ENCODE peak calls at places on chromosomes 11 and 22, in six cellular contexts. J, U, S, Y, E and X are unnamed samples.
A peak's percentile ranks its signal among the peaks of the same experiment; 100 is the strongest.

GRCh38 chr11:83610996-83611395 is 324.8 kb upstream of the CCDC90B start:
- DNase-seq in J (no peak), U (no peak), S (no peak), Y (no peak), E (no peak), X (no peak)

GRCh38 chr11:32451808-32452207 is 16.5 kb upstream of the WT1 start:
- DNase-seq in J (no peak), U (no peak), S (no peak), Y (no peak), E (no peak), X (no peak)

GRCh38 chr11:90798769-90799168 is 575.9 kb upstream of the CHORDC1 start:
- DNase-seq in J (no peak), U (no peak), S (no peak), Y (no peak), E (no peak), X (no peak)

GRCh38 chr11:369336-370018 is at the start of gene B4GALNT4:
- DNase-seq in J (no peak), U (no peak), S (no peak), Y (no peak), E (no peak), X (peak; percentile 78)

GRCh38 chr11:86926975-86927374 is 28.2 kb downstream of the FZD4 start:
- DNase-seq in J (no peak), U (no peak), S (no peak), Y (no peak), E (no peak), X (no peak)

GRCh38 chr11:87871071-87871470 is 304.2 kb downstream of the RAB38 start:
- DNase-seq in J (no peak), U (no peak), S (no peak), Y (no peak), E (no peak), X (no peak)

GRCh38 chr11:36622431-36623136 is 24.5 kb upstream of the RAG2 start:
- DNase-seq in J (no peak), U (no peak), S (no peak), Y (no peak), E (no peak), X (no peak)

GRCh38 chr11:86015699-86016098 is 53.2 kb downstream of the PICALM start:
- DNase-seq in J (no peak), U (no peak), S (no peak), Y (no peak), E (no peak), X (no peak)

GRCh38 chr11:68215524-68216170 is 2.6 kb upstream of the KMT5B start:
- DNase-seq in J (no peak), U (no peak), S (no peak), Y (no peak), E (no peak), X (no peak)

GRCh38 chr11:11842426-11843008 is 745 bp downstream of the USP47 start:
- DNase-seq in J (peak; percentile 75), U (peak; percentile 47), S (no peak), Y (no peak), E (no peak), X (peak; percentile 50)

GRCh38 chr22:32313532-32313931 is 44.1 kb upstream of the RFPL3 start:
- DNase-seq in J (no peak), U (no peak), S (no peak), Y (no peak), E (no peak), X (no peak)

GRCh38 chr11:72234920-72235319 is 9.1 kb downstream of the PHOX2A start:
- DNase-seq in J (peak; percentile 42), U (no peak), S (peak; percentile 61), Y (no peak), E (no peak), X (no peak)

GRCh38 chr11:96338910-96339703 is 3.9 kb downstream of the MAML2 start:
- DNase-seq in J (peak; percentile 62), U (peak; percentile 75), S (peak; percentile 67), Y (no peak), E (peak; percentile 35), X (peak; percentile 40)

GRCh38 chr22:44609589-44609988 is 92.4 kb upstream of the PRR5 start:
- DNase-seq in J (no peak), U (no peak), S (no peak), Y (no peak), E (no peak), X (no peak)

GRCh38 chr11:114079406-114080072 is 20.0 kb downstream of the ZBTB16 start:
- DNase-seq in J (no peak), U (no peak), S (no peak), Y (no peak), E (no peak), X (no peak)

GRCh38 chr11:104594228-104594958 is 303.9 kb downstream of the CASP12 start:
- DNase-seq in J (no peak), U (no peak), S (no peak), Y (no peak), E (no peak), X (no peak)

GRCh38 chr11:125370561-125371389 is 125.3 kb downstream of the FEZ1 start:
- DNase-seq in J (no peak), U (no peak), S (peak; percentile 49), Y (no peak), E (no peak), X (no peak)

GRCh38 chr11:117459121-117459978 is 131.7 kb downstream of the CEP164 start:
- DNase-seq in J (no peak), U (no peak), S (peak; percentile 58), Y (no peak), E (no peak), X (no peak)

GRCh38 chr11:24386551-24387404 is 110.1 kb upstream of the LUZP2 start:
- DNase-seq in J (no peak), U (no peak), S (no peak), Y (no peak), E (no peak), X (no peak)

GRCh38 chr22:40819741-40820140 is 595 bp upstream of the SLC25A17 start:
- DNase-seq in J (no peak), U (no peak), S (no peak), Y (no peak), E (no peak), X (no peak)
- H3K27ac ChIP-seq in J (no peak overlapping the region), U (peak overlapping the region; percentile 54), S (peak overlapping the region; percentile 69), Y (peak overlapping the region; percentile 85), E (peak overlapping the region; percentile 48), X (peak overlapping the region; percentile 69)

DNA sequence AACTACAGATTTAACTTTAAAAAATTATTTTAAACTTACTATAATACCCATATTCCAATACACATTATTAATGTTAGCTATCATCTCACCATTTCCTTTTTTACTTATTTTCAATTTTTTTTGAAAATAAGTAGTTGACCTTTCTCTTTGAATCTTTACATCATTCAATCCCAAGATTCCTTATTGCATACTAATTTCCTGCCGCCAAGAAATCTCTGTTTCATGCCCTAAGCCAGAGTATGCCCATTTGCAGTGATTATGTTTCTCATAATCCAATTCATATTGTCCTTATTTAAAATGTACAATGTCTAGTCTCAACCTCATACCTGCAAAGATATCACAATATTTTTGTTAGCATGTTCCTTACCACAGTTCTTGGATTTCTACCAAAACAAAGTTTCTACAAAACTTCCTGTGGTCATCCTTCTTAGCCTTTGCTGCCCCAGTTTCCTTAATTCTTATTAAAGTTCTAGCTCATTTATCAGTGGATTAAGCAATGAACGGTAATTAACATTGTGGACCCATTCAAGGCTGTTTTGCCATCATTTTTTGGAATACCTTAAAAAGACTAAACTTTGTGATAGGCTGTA is 75.3 kb downstream of the CD44 start:
- DNase-seq in J (no peak), U (no peak), S (no peak), Y (no peak), E (no peak), X (no peak)
- H3K27ac ChIP-seq in J (no peak overlapping the region), U (no peak overlapping the region), S (peak overlapping the region; percentile 19), Y (no peak overlapping the region), E (no peak overlapping the region), X (no peak overlapping the region)

GRCh38 chr11:7965386-7965785 is at the start of gene NLRP10:
- DNase-seq in J (no peak), U (no peak), S (no peak), Y (no peak), E (no peak), X (no peak)

GRCh38 chr11:7967097-7967496 is 1.9 kb upstream of the NLRP10 start:
- DNase-seq in J (no peak), U (no peak), S (no peak), Y (no peak), E (no peak), X (no peak)

GRCh38 chr11:7967826-7968225 is 2.6 kb upstream of the NLRP10 start:
- DNase-seq in J (no peak), U (no peak), S (no peak), Y (no peak), E (no peak), X (no peak)

GRCh38 chr11:7964261-7964660 is 986 bp downstream of the NLRP10 start:
- DNase-seq in J (no peak), U (no peak), S (no peak), Y (no peak), E (no peak), X (no peak)

GRCh38 chr11:7964873-7965272 is 374 bp downstream of the NLRP10 start:
- DNase-seq in J (no peak), U (no peak), S (no peak), Y (no peak), E (no peak), X (no peak)
- H3K27ac ChIP-seq in J (no peak overlapping the region), U (no peak overlapping the region), S (no peak overlapping the region), Y (no peak overlapping the region), E (no peak overlapping the region), X (no peak overlapping the region)

DNA sequence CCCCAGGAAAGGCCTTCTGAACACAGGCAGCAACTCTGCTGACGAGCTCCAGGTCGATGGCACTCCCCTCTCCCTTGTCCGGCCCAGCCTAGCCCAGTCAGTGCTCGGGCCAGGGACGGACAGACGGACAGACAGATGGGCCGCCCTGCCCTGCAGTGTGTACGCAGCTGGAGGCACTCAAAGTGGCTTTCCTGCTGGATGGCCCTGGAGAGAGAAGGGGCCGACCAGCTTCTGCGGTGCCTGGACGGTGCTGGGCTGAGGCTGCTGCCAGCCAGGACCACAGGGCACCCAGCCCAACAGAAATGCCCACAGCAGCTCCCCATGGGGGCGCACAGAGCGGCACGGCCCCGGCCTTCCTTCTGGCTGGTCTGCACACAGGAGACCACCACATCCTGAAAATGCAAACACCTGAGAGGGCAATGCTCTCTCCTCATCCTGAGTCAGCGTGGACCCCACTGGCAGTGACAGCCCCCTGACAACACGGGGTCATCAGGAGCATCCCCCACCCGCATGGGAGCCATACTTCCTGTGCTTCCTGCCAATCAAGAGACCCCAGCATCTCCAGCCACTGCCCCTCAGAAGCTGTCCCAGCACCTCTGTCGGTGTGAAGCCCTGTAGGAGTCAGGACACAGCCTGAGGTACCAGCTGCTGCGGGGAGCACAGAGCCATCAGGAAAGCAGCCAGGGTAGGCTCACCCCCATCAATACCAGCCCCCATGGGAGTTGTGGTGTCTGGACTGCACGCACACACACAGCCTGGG is 692 bp upstream of the MOB2 start:
- DNase-seq in J (no peak), U (no peak), S (peak; percentile 51), Y (no peak), E (peak; percentile 17), X (no peak)
- H3K27ac ChIP-seq in J (no peak overlapping the region), U (no peak overlapping the region), S (no peak overlapping the region), Y (no peak overlapping the region), E (no peak overlapping the region), X (no peak overlapping the region)